ENCODE peak calls at places on chromosomes 4 and X, in six cellular contexts. X, D, L, W, N and Z are unnamed samples.

GRCh38 chr4:147118523-147118922 is 172.9 kb upstream of the TTC29 start:
- DNase-seq in X (no peak), D (peak; percentile 85), L (no peak), W (no peak), N (no peak), Z (no peak)

GRCh38 chr4:62279689-62280088 is 1079.6 kb downstream of the ADGRL3 start:
- DNase-seq in X (no peak), D (no peak), L (no peak), W (no peak), N (no peak), Z (no peak)

GRCh38 chr4:102423375-102423774 is 77.8 kb upstream of the NFKB1 start:
- DNase-seq in X (no peak), D (no peak), L (no peak), W (no peak), N (no peak), Z (no peak)

GRCh38 chr4:172270421-172270820 is 457.2 kb downstream of the GALNTL6 start:
- DNase-seq in X (peak; percentile 2), D (no peak), L (peak; percentile 63), W (no peak), N (no peak), Z (no peak)

GRCh38 chr4:97953171-97953570 is 190.1 kb downstream of the STPG2 start:
- DNase-seq in X (no peak), D (no peak), L (no peak), W (no peak), N (no peak), Z (no peak)

GRCh38 chr4:124806403-124806802 is 93.9 kb upstream of the ANKRD50 start:
- DNase-seq in X (no peak), D (peak; percentile 47), L (no peak), W (no peak), N (no peak), Z (no peak)

GRCh38 chr4:163693776-163694175 is 199.3 kb downstream of the TMA16 start:
- DNase-seq in X (no peak), D (peak; percentile 53), L (no peak), W (no peak), N (no peak), Z (no peak)

GRCh38 chr4:145130788-145131398 is 32.8 kb downstream of the ABCE1 start:
- DNase-seq in X (no peak), D (peak; percentile 62), L (no peak), W (no peak), N (no peak), Z (no peak)

GRCh38 chr4:183906736-183907651 is 1.9 kb downstream of the STOX2 start:
- DNase-seq in X (no peak), D (peak; percentile 7), L (no peak), W (no peak), N (no peak), Z (peak; percentile 61)

GRCh38 chrX:7110821-7111276 is 36.7 kb upstream of the STS start:
- DNase-seq in X (no peak), D (no peak), L (no peak), W (no peak), N (no peak), Z (no peak)

GRCh38 chrX:37349131-37350033 is at the start of gene PRRG1:
- DNase-seq in X (peak; percentile 5), D (peak; percentile 85), L (peak; percentile 79), W (no peak), N (no peak), Z (peak; percentile 66)

GRCh38 chr4:106104276-106104675 is 209.0 kb downstream of the NPNT start:
- DNase-seq in X (no peak), D (no peak), L (no peak), W (no peak), N (no peak), Z (no peak)

GRCh38 chrX:118730500-118731247 is 3.3 kb downstream of the IL13RA1 start:
- DNase-seq in X (no peak), D (peak; percentile 84), L (no peak), W (no peak), N (no peak), Z (no peak)

GRCh38 chr4:8132947-8133705 is 25.5 kb downstream of the ABLIM2 start:
- DNase-seq in X (no peak), D (peak; percentile 33), L (no peak), W (no peak), N (no peak), Z (no peak)

GRCh38 chr4:48254381-48255072 is 15.1 kb downstream of the TEC start:
- DNase-seq in X (peak; percentile 96), D (peak; percentile 92), L (peak; percentile 79), W (no peak), N (no peak), Z (no peak)

GRCh38 chrX:68693481-68694410 is 46.3 kb downstream of the STARD8 start:
- DNase-seq in X (peak; percentile 69), D (peak; percentile 41), L (no peak), W (no peak), N (no peak), Z (no peak)

GRCh38 chr4:129254526-129254925 is 158.6 kb downstream of the C4orf33 start:
- DNase-seq in X (no peak), D (peak; percentile 60), L (no peak), W (no peak), N (no peak), Z (no peak)

GRCh38 chr4:138090145-138090917 is 151.8 kb downstream of the SLC7A11 start:
- DNase-seq in X (peak; percentile 84), D (peak; percentile 88), L (peak; percentile 61), W (no peak), N (no peak), Z (peak; percentile 40)

GRCh38 chr4:59126159-59126558 is 2016.0 kb upstream of the IGFBP7 start:
- DNase-seq in X (no peak), D (no peak), L (no peak), W (no peak), N (no peak), Z (no peak)

GRCh38 chr4:150679767-150680088 is 97.8 kb downstream of the MAB21L2 start:
- DNase-seq in X (no peak), D (no peak), L (no peak), W (no peak), N (no peak), Z (no peak)

GRCh38 chr4:26826721-26827120 is 33.9 kb upstream of the STIM2 start:
- DNase-seq in X (no peak), D (peak; percentile 14), L (no peak), W (no peak), N (no peak), Z (no peak)

GRCh38 chr4:164956766-164957643 is 20.5 kb downstream of the TRIM61 start:
- DNase-seq in X (no peak), D (peak; percentile 73), L (peak; percentile 76), W (peak; percentile 67), N (peak; percentile 78), Z (peak; percentile 79)